ENCODE peak calls at places on chromosomes 2 and 18, in four cellular contexts. T, B, D and A are unnamed samples.

GRCh38 chr2:131093066-131093842 is at the start of gene FAM168B:
- DNase-seq in D (peak; percentile 90), B (peak; percentile 91), T (peak; percentile 80), A (peak; percentile 85)

GRCh38 chr2:110796724-110797301 is 64.4 kb downstream of the ACOXL start:
- DNase-seq in D (no peak), T (no peak), B (no peak), A (no peak)

GRCh38 chr2:120177011-120177621 is 46.1 kb downstream of the TMEM185B start:
- DNase-seq in D (no peak), B (peak; percentile 80), T (no peak), A (peak; percentile 84)

GRCh38 chr2:57720728-57721627 is 325.6 kb upstream of the VRK2 start:
- DNase-seq in T (peak; percentile 65), B (peak; percentile 47), D (peak; percentile 56), A (peak; percentile 47)

GRCh38 chr2:101931402-101931801 is 60.4 kb upstream of the IL1R2 start:
- DNase-seq in D (no peak), B (no peak), T (no peak), A (no peak)

GRCh38 chr2:238739668-238740067 is 108.2 kb upstream of the TWIST2 start:
- DNase-seq in B (no peak), T (no peak), D (no peak), A (no peak)

GRCh38 chr2:142531375-142531774 is 346.1 kb upstream of the KYNU start:
- DNase-seq in T (no peak), D (no peak), B (no peak), A (no peak)

GRCh38 chr18:80202264-80202998 is 44.9 kb downstream of the PARD6G start:
- DNase-seq in B (no peak), T (no peak), D (no peak), A (peak; percentile 56)

GRCh38 chr18:79789901-79790885 is 7.5 kb upstream of the KCNG2 start:
- DNase-seq in D (no peak), B (no peak), T (no peak), A (no peak)

GRCh38 chr2:14756981-14757657 is 124.6 kb downstream of the LRATD1 start:
- DNase-seq in D (no peak), T (peak; percentile 77), B (no peak), A (no peak)

GRCh38 chr2:9967053-9967775 is 15.7 kb downstream of the GRHL1 start:
- DNase-seq in T (no peak), B (no peak), D (no peak), A (peak; percentile 18)

GRCh38 chr2:69200107-69200520 is 186.9 kb downstream of the GFPT1 start:
- DNase-seq in B (no peak), T (peak; percentile 33), D (no peak), A (no peak)

GRCh38 chr2:43239981-43240761 is 13.8 kb upstream of the ZFP36L2 start:
- DNase-seq in B (no peak), D (no peak), T (no peak), A (peak; percentile 38)

GRCh38 chr2:55961318-55961911 is 37.8 kb upstream of the EFEMP1 start:
- DNase-seq in D (no peak), B (no peak), T (peak; percentile 40), A (no peak)

GRCh38 chr2:100482741-100483140 is 12.5 kb downstream of the NMS start:
- DNase-seq in T (no peak), B (no peak), D (no peak), A (no peak)

GRCh38 chr2:118061135-118061955 is 26.9 kb upstream of the INSIG2 start:
- DNase-seq in T (peak; percentile 60), B (peak; percentile 36), D (peak; percentile 26), A (no peak)

GRCh38 chr2:235274010-235274409 is 219.8 kb upstream of the AGAP1 start:
- DNase-seq in T (no peak), D (no peak), B (no peak), A (no peak)

GRCh38 chr2:148619560-148620190 is 24.9 kb upstream of the EPC2 start:
- DNase-seq in B (no peak), D (no peak), T (no peak), A (no peak)

GRCh38 chr2:19911799-19912509 is 10.2 kb upstream of the TTC32 start:
- DNase-seq in T (peak; percentile 94), D (no peak), B (no peak), A (no peak)

GRCh38 chr2:236909802-236910201 is 175.9 kb upstream of the COPS8 start:
- DNase-seq in B (no peak), T (no peak), D (no peak), A (no peak)

GRCh38 chr2:160522951-160523700 is 29.5 kb upstream of the RBMS1 start:
- DNase-seq in T (peak; percentile 73), B (no peak), D (no peak), A (no peak)

GRCh38 chr18:54926593-54927297 is 32.5 kb downstream of the CCDC68 start:
- DNase-seq in T (peak; percentile 8), B (no peak), D (no peak), A (no peak)

GRCh38 chr2:47771211-47771610 is 11.7 kb upstream of the MSH6 start:
- DNase-seq in T (peak; percentile 99), B (no peak), D (no peak), A (no peak)

GRCh38 chr2:154697422-154698237 is 865 bp upstream of the KCNJ3 start:
- DNase-seq in D (peak; percentile 36), B (no peak), T (no peak), A (no peak)

GRCh38 chr2:101751875-101752619 is 54.5 kb downstream of the MAP4K4 start:
- DNase-seq in D (no peak), B (peak; percentile 30), T (no peak), A (peak; percentile 59)

GRCh38 chr2:96760986-96761832 is 507 bp downstream of the CNNM4 start:
- DNase-seq in B (no peak), T (no peak), D (no peak), A (no peak)

GRCh38 chr2:47488870-47489584 is 86.1 kb downstream of the MSH2 start:
- DNase-seq in B (no peak), D (no peak), T (peak; percentile 73), A (no peak)

GRCh38 chr2:41941831-41942230 is 106.0 kb upstream of the PKDCC start:
- DNase-seq in B (no peak), D (no peak), T (no peak), A (no peak)

GRCh38 chr2:40164736-40165502 is 287.0 kb downstream of the SLC8A1 start:
- DNase-seq in D (no peak), T (no peak), B (no peak), A (no peak)

GRCh38 chr2:50729306-50730105 is 302.4 kb downstream of the NRXN1 start:
- DNase-seq in B (no peak), D (no peak), T (no peak), A (no peak)

GRCh38 chr2:8552264-8552913 is 129.5 kb upstream of the ID2 start:
- DNase-seq in B (no peak), T (no peak), D (no peak), A (no peak)

GRCh38 chr2:99562516-99562915 is 72.7 kb upstream of the REV1 start:
- DNase-seq in T (peak; percentile 7), D (no peak), B (no peak), A (no peak)

GRCh38 chr2:237258146-237258545 is 155.8 kb downstream of the COL6A3 start:
- DNase-seq in D (no peak), T (peak; percentile 22), B (no peak), A (no peak)